ENCODE peak calls at places on chromosomes 7 and 10, in nine cellular contexts. One of them, this sample, is unnamed.

GRCh38 chr7:129781856-129782256 is 170.3 kb downstream of the NRF1 start:
- DNase-seq in right atrium auricular region: no peak
- DNase-seq in upper lobe of left lung: no peak
- DNase-seq in astrocyte: no peak
- DNase-seq in psoas muscle: no peak
- DNase-seq in Peyer's patch: no peak
- DNase-seq in stomach: no peak
- DNase-seq in cardiac muscle cell: no peak
- DNase-seq in AG04450: no peak
- DNase-seq in this sample: peak

GRCh38 chr10:99419688-99420087 is 10.7 kb downstream of the GOT1 start:
- DNase-seq in psoas muscle: no peak
- DNase-seq in stomach: no peak
- DNase-seq in upper lobe of left lung: no peak
- DNase-seq in astrocyte: no peak
- DNase-seq in cardiac muscle cell: no peak
- DNase-seq in Peyer's patch: no peak
- DNase-seq in AG04450: no peak
- DNase-seq in right atrium auricular region: no peak
- DNase-seq in this sample: no peak

GRCh38 chr10:126459032-126459831 is 71.0 kb upstream of the ADAM12 start:
- DNase-seq in cardiac muscle cell: peak
- DNase-seq in Peyer's patch: no peak
- DNase-seq in astrocyte: peak
- DNase-seq in stomach: no peak
- DNase-seq in upper lobe of left lung: no peak
- DNase-seq in right atrium auricular region: no peak
- DNase-seq in psoas muscle: no peak
- DNase-seq in AG04450: no peak
- DNase-seq in this sample: no peak

GRCh38 chr7:67371429-67372305 is 375.0 kb downstream of the TYW1 start:
- DNase-seq in psoas muscle: peak
- DNase-seq in right atrium auricular region: no peak
- DNase-seq in cardiac muscle cell: peak
- DNase-seq in Peyer's patch: peak
- DNase-seq in AG04450: peak
- DNase-seq in upper lobe of left lung: peak
- DNase-seq in astrocyte: peak
- DNase-seq in stomach: peak
- DNase-seq in this sample: peak

GRCh38 chr10:14379556-14380330 is 49.0 kb upstream of the FRMD4A start:
- DNase-seq in upper lobe of left lung: no peak
- DNase-seq in right atrium auricular region: no peak
- DNase-seq in stomach: no peak
- DNase-seq in astrocyte: no peak
- DNase-seq in Peyer's patch: no peak
- DNase-seq in cardiac muscle cell: no peak
- DNase-seq in AG04450: no peak
- DNase-seq in psoas muscle: no peak
- DNase-seq in this sample: no peak

GRCh38 chr7:22093003-22093402 is 147.3 kb upstream of the CDCA7L start:
- DNase-seq in AG04450: no peak
- DNase-seq in right atrium auricular region: no peak
- DNase-seq in psoas muscle: no peak
- DNase-seq in stomach: no peak
- DNase-seq in Peyer's patch: no peak
- DNase-seq in cardiac muscle cell: peak
- DNase-seq in astrocyte: peak
- DNase-seq in upper lobe of left lung: no peak
- DNase-seq in this sample: no peak

GRCh38 chr10:635088-635861 is 54.2 kb downstream of the DIP2C start:
- DNase-seq in upper lobe of left lung: no peak
- DNase-seq in right atrium auricular region: no peak
- DNase-seq in AG04450: no peak
- DNase-seq in cardiac muscle cell: no peak
- DNase-seq in astrocyte: no peak
- DNase-seq in psoas muscle: no peak
- DNase-seq in Peyer's patch: no peak
- DNase-seq in stomach: no peak
- DNase-seq in this sample: no peak

GRCh38 chr7:35761882-35762720 is 38.8 kb upstream of the SEPTIN7 start:
- DNase-seq in cardiac muscle cell: peak
- DNase-seq in right atrium auricular region: no peak
- DNase-seq in stomach: no peak
- DNase-seq in upper lobe of left lung: no peak
- DNase-seq in Peyer's patch: no peak
- DNase-seq in psoas muscle: no peak
- DNase-seq in astrocyte: no peak
- DNase-seq in AG04450: no peak
- DNase-seq in this sample: no peak

GRCh38 chr10:22758862-22759261 is 44.5 kb upstream of the PIP4K2A start:
- DNase-seq in right atrium auricular region: no peak
- DNase-seq in cardiac muscle cell: no peak
- DNase-seq in astrocyte: no peak
- DNase-seq in upper lobe of left lung: no peak
- DNase-seq in psoas muscle: no peak
- DNase-seq in Peyer's patch: no peak
- DNase-seq in AG04450: no peak
- DNase-seq in stomach: no peak
- DNase-seq in this sample: no peak

GRCh38 chr10:5023126-5023701 is 19.6 kb upstream of the AKR1C2 start:
- DNase-seq in psoas muscle: no peak
- DNase-seq in Peyer's patch: no peak
- DNase-seq in right atrium auricular region: no peak
- DNase-seq in stomach: no peak
- DNase-seq in AG04450: no peak
- DNase-seq in upper lobe of left lung: no peak
- DNase-seq in cardiac muscle cell: no peak
- DNase-seq in astrocyte: no peak
- DNase-seq in this sample: no peak

GRCh38 chr10:122646511-122647382 is 52.9 kb downstream of the C10orf120 start:
- DNase-seq in Peyer's patch: no peak
- DNase-seq in cardiac muscle cell: no peak
- DNase-seq in stomach: no peak
- DNase-seq in AG04450: no peak
- DNase-seq in right atrium auricular region: no peak
- DNase-seq in psoas muscle: no peak
- DNase-seq in astrocyte: no peak
- DNase-seq in upper lobe of left lung: no peak
- DNase-seq in this sample: no peak

GRCh38 chr7:26855421-26855820 is 9.0 kb downstream of the SKAP2 start:
- DNase-seq in upper lobe of left lung: no peak
- DNase-seq in stomach: no peak
- DNase-seq in astrocyte: no peak
- DNase-seq in cardiac muscle cell: no peak
- DNase-seq in right atrium auricular region: no peak
- DNase-seq in AG04450: no peak
- DNase-seq in psoas muscle: no peak
- DNase-seq in Peyer's patch: no peak
- DNase-seq in this sample: no peak

GRCh38 chr7:34850681-34851080 is 186.6 kb downstream of the DPY19L1 start:
- DNase-seq in cardiac muscle cell: no peak
- DNase-seq in AG04450: no peak
- DNase-seq in upper lobe of left lung: no peak
- DNase-seq in astrocyte: no peak
- DNase-seq in right atrium auricular region: no peak
- DNase-seq in Peyer's patch: no peak
- DNase-seq in stomach: no peak
- DNase-seq in psoas muscle: no peak
- DNase-seq in this sample: no peak

DNA sequence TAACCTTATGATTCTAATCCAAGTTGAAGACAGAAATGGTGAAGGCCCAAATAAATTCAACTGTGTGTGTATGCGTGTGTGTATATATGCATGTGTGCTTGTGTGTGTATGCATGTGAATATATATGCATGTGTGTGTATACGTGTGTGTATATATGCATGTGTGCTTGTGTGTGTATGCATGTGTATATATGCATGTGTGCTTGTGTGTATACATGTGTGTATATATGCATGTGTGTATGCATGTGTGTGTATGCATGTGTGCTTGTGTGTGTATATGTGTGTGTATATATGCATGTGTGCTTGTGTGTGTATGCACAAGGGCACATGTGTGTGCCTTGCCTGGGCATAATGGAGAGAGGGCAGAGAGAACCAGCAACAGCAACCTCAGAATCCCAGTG is 184.7 kb upstream of the PLPP4 start:
- DNase-seq in upper lobe of left lung: no peak
- DNase-seq in Peyer's patch: no peak
- DNase-seq in psoas muscle: no peak
- DNase-seq in astrocyte: no peak
- DNase-seq in AG04450: no peak
- DNase-seq in right atrium auricular region: no peak
- DNase-seq in stomach: no peak
- DNase-seq in cardiac muscle cell: no peak
- DNase-seq in this sample: no peak
- TF ChIP-seq CTCF in upper lobe of left lung: no peak
- TF ChIP-seq CTCF in Peyer's patch: no peak
- TF ChIP-seq CTCF in psoas muscle: no peak
- TF ChIP-seq CTCF in astrocyte: no peak
- TF ChIP-seq CTCF in AG04450: no peak
- TF ChIP-seq CTCF in right atrium auricular region: no peak
- TF ChIP-seq CTCF in stomach: no peak
- TF ChIP-seq CTCF in cardiac muscle cell: no peak
- TF ChIP-seq CTCF in this sample: no peak

GRCh38 chr10:69846252-69847000 is 44.7 kb downstream of the COL13A1 start:
- DNase-seq in astrocyte: no peak
- DNase-seq in psoas muscle: peak
- DNase-seq in stomach: no peak
- DNase-seq in upper lobe of left lung: no peak
- DNase-seq in cardiac muscle cell: no peak
- DNase-seq in right atrium auricular region: no peak
- DNase-seq in Peyer's patch: no peak
- DNase-seq in AG04450: no peak
- DNase-seq in this sample: peak
- H3K27ac ChIP-seq in astrocyte: no peak
- H3K27ac ChIP-seq in psoas muscle: peak
- H3K27ac ChIP-seq in stomach: peak
- H3K27ac ChIP-seq in upper lobe of left lung: no peak
- H3K27ac ChIP-seq in cardiac muscle cell: peak
- H3K27ac ChIP-seq in right atrium auricular region: peak
- H3K27ac ChIP-seq in Peyer's patch: peak
- H3K27ac ChIP-seq in AG04450: no peak
- H3K27ac ChIP-seq in this sample: peak

DNA sequence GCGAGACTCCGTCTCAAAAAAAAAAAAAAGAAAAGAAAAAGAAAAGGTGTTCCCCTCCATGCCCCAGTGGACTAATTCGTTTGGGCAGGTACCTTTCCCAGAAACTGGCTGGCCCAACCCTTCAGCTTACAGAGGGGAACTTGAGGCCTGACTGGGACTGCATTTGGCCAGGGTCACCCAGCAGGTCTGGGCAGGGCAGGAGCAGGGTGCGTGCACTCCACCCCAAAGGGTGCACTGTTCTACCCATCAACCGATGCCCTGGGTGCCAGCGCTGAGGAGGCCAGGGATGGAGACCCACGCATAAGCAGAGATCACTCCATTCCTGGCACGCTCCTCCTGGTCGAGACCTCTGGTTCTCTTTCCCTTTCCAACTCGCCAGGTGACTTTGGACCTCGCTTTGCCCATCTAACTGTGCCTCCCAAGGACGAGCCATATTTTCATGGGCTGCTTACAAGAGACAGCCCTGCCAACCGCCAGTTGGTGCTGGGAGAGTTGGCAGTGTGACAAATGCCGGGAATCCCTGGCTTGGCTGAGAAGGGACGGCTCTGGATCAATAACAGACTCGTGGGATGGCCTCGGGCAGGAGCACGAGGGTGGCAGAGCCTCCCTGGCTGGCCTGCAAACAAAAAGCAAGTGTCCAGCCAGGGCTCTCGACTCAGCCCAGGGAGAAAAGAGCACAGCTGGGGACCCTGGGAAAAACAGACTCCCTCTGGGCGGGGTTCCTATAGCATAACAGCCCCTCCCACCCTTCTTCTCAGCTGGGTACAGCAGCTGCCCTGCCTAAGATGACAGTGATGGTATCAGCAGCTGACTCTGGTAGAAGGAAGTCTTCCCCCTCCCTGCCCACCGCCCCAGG is 7.9 kb downstream of the HSPB1 start:
- DNase-seq in AG04450: no peak
- DNase-seq in upper lobe of left lung: no peak
- DNase-seq in cardiac muscle cell: no peak
- DNase-seq in psoas muscle: no peak
- DNase-seq in right atrium auricular region: no peak
- DNase-seq in astrocyte: no peak
- DNase-seq in stomach: no peak
- DNase-seq in Peyer's patch: no peak
- DNase-seq in this sample: no peak
- H3K4me3 ChIP-seq in AG04450: no peak
- H3K4me3 ChIP-seq in upper lobe of left lung: no peak
- H3K4me3 ChIP-seq in cardiac muscle cell: no peak
- H3K4me3 ChIP-seq in psoas muscle: peak
- H3K4me3 ChIP-seq in right atrium auricular region: no peak
- H3K4me3 ChIP-seq in astrocyte: no peak
- H3K4me3 ChIP-seq in stomach: no peak
- H3K4me3 ChIP-seq in Peyer's patch: no peak
- H3K4me3 ChIP-seq in this sample: no peak

GRCh38 chr7:30032310-30033125 is 4.3 kb downstream of the PLEKHA8 start:
- DNase-seq in astrocyte: peak
- DNase-seq in AG04450: peak
- DNase-seq in cardiac muscle cell: peak
- DNase-seq in upper lobe of left lung: no peak
- DNase-seq in psoas muscle: no peak
- DNase-seq in stomach: no peak
- DNase-seq in right atrium auricular region: no peak
- DNase-seq in Peyer's patch: no peak
- DNase-seq in this sample: no peak

GRCh38 chr7:30027065-30027456 is 559 bp upstream of the FKBP14 start:
- DNase-seq in stomach: no peak
- DNase-seq in AG04450: no peak
- DNase-seq in cardiac muscle cell: peak
- DNase-seq in upper lobe of left lung: peak
- DNase-seq in psoas muscle: no peak
- DNase-seq in Peyer's patch: peak
- DNase-seq in astrocyte: peak
- DNase-seq in right atrium auricular region: no peak
- DNase-seq in this sample: no peak

GRCh38 chr7:30028749-30029635 is 780 bp downstream of the PLEKHA8 start:
- DNase-seq in Peyer's patch: peak
- DNase-seq in AG04450: no peak
- DNase-seq in upper lobe of left lung: no peak
- DNase-seq in astrocyte: peak
- DNase-seq in right atrium auricular region: peak
- DNase-seq in stomach: no peak
- DNase-seq in cardiac muscle cell: peak
- DNase-seq in psoas muscle: peak
- DNase-seq in this sample: peak

GRCh38 chr7:30027915-30028748 is at the start of gene PLEKHA8:
- DNase-seq in psoas muscle: peak
- DNase-seq in right atrium auricular region: peak
- DNase-seq in Peyer's patch: peak
- DNase-seq in upper lobe of left lung: peak
- DNase-seq in stomach: peak
- DNase-seq in cardiac muscle cell: peak
- DNase-seq in AG04450: peak
- DNase-seq in astrocyte: peak
- DNase-seq in this sample: peak

DNA sequence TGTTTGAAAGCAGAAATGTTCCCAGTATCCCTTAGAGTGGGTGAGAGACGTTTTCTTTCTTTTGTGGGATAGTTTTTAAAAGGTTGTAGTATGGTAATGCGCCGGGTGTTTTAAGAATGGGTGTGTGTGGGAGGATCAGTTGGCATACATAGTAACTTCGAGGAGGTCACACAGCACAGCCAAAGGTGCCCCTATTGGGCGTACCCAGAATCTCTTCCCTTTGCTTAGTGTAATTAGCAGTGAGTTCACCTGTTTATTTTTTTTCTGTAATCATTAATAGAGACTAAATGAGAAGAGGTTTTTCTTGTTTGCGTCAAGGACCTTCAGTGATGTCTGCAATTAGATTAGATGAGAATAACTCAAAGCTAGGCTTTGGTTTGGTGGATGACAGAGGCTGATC is 1.5 kb downstream of the PLEKHA8 start:
- DNase-seq in right atrium auricular region: no peak
- DNase-seq in astrocyte: no peak
- DNase-seq in Peyer's patch: no peak
- DNase-seq in upper lobe of left lung: no peak
- DNase-seq in psoas muscle: no peak
- DNase-seq in AG04450: no peak
- DNase-seq in cardiac muscle cell: peak
- DNase-seq in stomach: no peak
- DNase-seq in this sample: no peak
- TF ChIP-seq CTCF in right atrium auricular region: no peak
- TF ChIP-seq CTCF in astrocyte: no peak
- TF ChIP-seq CTCF in Peyer's patch: no peak
- TF ChIP-seq CTCF in upper lobe of left lung: no peak
- TF ChIP-seq CTCF in psoas muscle: no peak
- TF ChIP-seq CTCF in AG04450: no peak
- TF ChIP-seq CTCF in cardiac muscle cell: no peak
- TF ChIP-seq CTCF in stomach: no peak
- TF ChIP-seq CTCF in this sample: no peak

This sample was measured in WERI-Rb-1.